ENCODE peak calls at places on chromosomes 16 and 17, in six cellular contexts. A, W, T, H, J and D are unnamed samples.

GRCh38 chr17:16820161-16820877 is 130.3 kb downstream of the CCDC144A start:
- DNase-seq in A (no peak), W (no peak), T (no peak), H (no peak), J (peak), D (no peak)

GRCh38 chr17:82232876-82233785 is 4.3 kb downstream of the SLC16A3 start:
- DNase-seq in A (no peak), W (peak), T (no peak), H (no peak), J (no peak), D (no peak)

GRCh38 chr17:30021708-30022317 is 80.4 kb downstream of the EFCAB5 start:
- DNase-seq in A (no peak), W (no peak), T (peak), H (peak), J (no peak), D (peak)

GRCh38 chr16:87598431-87598830 is 3.9 kb upstream of the JPH3 start:
- DNase-seq in A (no peak), W (no peak), T (no peak), H (no peak), J (no peak), D (no peak)

GRCh38 chr16:89004209-89004831 is 27.3 kb upstream of the CBFA2T3 start:
- DNase-seq in A (no peak), W (peak), T (no peak), H (no peak), J (no peak), D (peak)

GRCh38 chr17:57463103-57463885 is 207.0 kb downstream of the MSI2 start:
- DNase-seq in A (no peak), W (no peak), T (no peak), H (no peak), J (no peak), D (no peak)

GRCh38 chr16:56916571-56917403 is 15.2 kb upstream of the HERPUD1 start:
- DNase-seq in A (no peak), W (no peak), T (peak), H (no peak), J (no peak), D (no peak)

GRCh38 chr17:46274238-46274637 is 20.7 kb upstream of the LRRC37A start:
- DNase-seq in A (no peak), W (no peak), T (no peak), H (no peak), J (no peak), D (no peak)

GRCh38 chr16:70476272-70477020 is 22.1 kb downstream of the FCSK start:
- DNase-seq in A (no peak), W (no peak), T (peak), H (no peak), J (no peak), D (peak)